ENCODE peak calls at places on chromosomes 2 and 18, in six cellular contexts. One of them, this sample, is unnamed.

GRCh38 chr2:234722176-234722575 is 225.3 kb upstream of the ARL4C start:
- DNase-seq in A549: no peak
- DNase-seq in endothelial cell of umbilical vein: no peak
- DNase-seq in HepG2: no peak
- DNase-seq in GM12878: no peak
- DNase-seq in K562: no peak
- DNase-seq in this sample: no peak

GRCh38 chr2:122706757-122707223 is 951.3 kb downstream of the TSN start:
- DNase-seq in A549: no peak
- DNase-seq in endothelial cell of umbilical vein: no peak
- DNase-seq in HepG2: no peak
- DNase-seq in GM12878: no peak
- DNase-seq in K562: no peak
- DNase-seq in this sample: peak

GRCh38 chr2:233058717-233059546 is 1.2 kb upstream of the INPP5D start:
- DNase-seq in A549: no peak
- DNase-seq in endothelial cell of umbilical vein: no peak
- DNase-seq in HepG2: no peak
- DNase-seq in GM12878: no peak
- DNase-seq in K562: no peak
- DNase-seq in this sample: peak

GRCh38 chr2:209579236-209579749 is 155.4 kb downstream of the MAP2 start:
- DNase-seq in A549: no peak
- DNase-seq in endothelial cell of umbilical vein: peak
- DNase-seq in HepG2: no peak
- DNase-seq in GM12878: no peak
- DNase-seq in K562: no peak
- DNase-seq in this sample: peak

GRCh38 chr2:18949871-18950597 is 360.7 kb upstream of the NT5C1B start:
- DNase-seq in A549: peak
- DNase-seq in endothelial cell of umbilical vein: no peak
- DNase-seq in HepG2: no peak
- DNase-seq in GM12878: no peak
- DNase-seq in K562: no peak
- DNase-seq in this sample: no peak

GRCh38 chr2:39181297-39181696 is 60.4 kb upstream of the SOS1 start:
- DNase-seq in A549: no peak
- DNase-seq in endothelial cell of umbilical vein: no peak
- DNase-seq in HepG2: peak
- DNase-seq in GM12878: no peak
- DNase-seq in K562: no peak
- DNase-seq in this sample: no peak

GRCh38 chr18:45399643-45400042 is 215.6 kb upstream of the SLC14A2 start:
- DNase-seq in A549: no peak
- DNase-seq in endothelial cell of umbilical vein: no peak
- DNase-seq in HepG2: no peak
- DNase-seq in GM12878: no peak
- DNase-seq in K562: no peak
- DNase-seq in this sample: no peak

GRCh38 chr18:21672868-21673267 is 31.7 kb downstream of the ABHD3 start:
- DNase-seq in A549: peak
- DNase-seq in endothelial cell of umbilical vein: peak
- DNase-seq in HepG2: peak
- DNase-seq in GM12878: no peak
- DNase-seq in K562: no peak
- DNase-seq in this sample: no peak

GRCh38 chr18:34947711-34948125 is 93.5 kb upstream of the MAPRE2 start:
- DNase-seq in A549: no peak
- DNase-seq in endothelial cell of umbilical vein: peak
- DNase-seq in HepG2: peak
- DNase-seq in GM12878: no peak
- DNase-seq in K562: peak
- DNase-seq in this sample: no peak

GRCh38 chr2:209591021-209591420 is 167.2 kb downstream of the MAP2 start:
- DNase-seq in A549: no peak
- DNase-seq in endothelial cell of umbilical vein: no peak
- DNase-seq in HepG2: no peak
- DNase-seq in GM12878: no peak
- DNase-seq in K562: no peak
- DNase-seq in this sample: no peak

GRCh38 chr2:137208361-137208973 is 443.1 kb downstream of the THSD7B start:
- DNase-seq in A549: no peak
- DNase-seq in endothelial cell of umbilical vein: no peak
- DNase-seq in HepG2: peak
- DNase-seq in GM12878: no peak
- DNase-seq in K562: no peak
- DNase-seq in this sample: no peak

GRCh38 chr2:69915050-69915945 is at the start of gene MXD1:
- DNase-seq in A549: no peak
- DNase-seq in endothelial cell of umbilical vein: no peak
- DNase-seq in HepG2: no peak
- DNase-seq in GM12878: no peak
- DNase-seq in K562: peak
- DNase-seq in this sample: peak

GRCh38 chr2:46735730-46736493 is 179.7 kb downstream of the MCFD2 start:
- DNase-seq in A549: no peak
- DNase-seq in endothelial cell of umbilical vein: no peak
- DNase-seq in HepG2: no peak
- DNase-seq in GM12878: no peak
- DNase-seq in K562: no peak
- DNase-seq in this sample: no peak

GRCh38 chr2:8312861-8313768 is 368.7 kb upstream of the ID2 start:
- DNase-seq in A549: no peak
- DNase-seq in endothelial cell of umbilical vein: no peak
- DNase-seq in HepG2: no peak
- DNase-seq in GM12878: peak
- DNase-seq in K562: peak
- DNase-seq in this sample: peak

GRCh38 chr2:105644174-105644980 is 100.3 kb upstream of the NCK2 start:
- DNase-seq in A549: no peak
- DNase-seq in endothelial cell of umbilical vein: no peak
- DNase-seq in HepG2: peak
- DNase-seq in GM12878: no peak
- DNase-seq in K562: no peak
- DNase-seq in this sample: no peak
- TF ChIP-seq MYC in A549: no peak
- TF ChIP-seq MYC in endothelial cell of umbilical vein: no peak
- TF ChIP-seq MYC in HepG2: no peak
- TF ChIP-seq MYC in GM12878: no peak
- TF ChIP-seq MYC in K562: no peak
- TF ChIP-seq MYC in this sample: no peak

DNA sequence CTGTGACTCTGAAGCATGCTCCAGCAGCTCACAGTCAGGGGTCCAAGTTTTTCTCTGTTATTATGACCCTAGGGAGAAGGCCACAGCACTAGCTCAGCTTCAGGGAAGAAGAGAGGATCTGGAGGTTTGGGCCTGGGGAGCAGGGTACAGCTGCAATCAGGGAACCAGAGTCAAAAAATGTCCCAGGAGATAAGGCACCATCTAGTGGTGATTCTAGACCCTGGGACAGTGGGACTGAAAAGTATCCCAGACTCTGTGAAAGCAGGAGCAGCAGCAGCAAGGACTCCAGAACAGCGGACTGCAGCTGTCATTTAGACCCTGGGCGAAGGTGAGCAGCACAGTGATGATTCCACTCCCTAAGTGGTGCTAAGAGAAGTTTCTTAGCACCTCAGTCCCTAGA is 278.4 kb upstream of the DDX18 start:
- DNase-seq in A549: no peak
- DNase-seq in endothelial cell of umbilical vein: no peak
- DNase-seq in HepG2: peak
- DNase-seq in GM12878: no peak
- DNase-seq in K562: no peak
- DNase-seq in this sample: peak
- TF ChIP-seq MYC in A549: no peak
- TF ChIP-seq MYC in endothelial cell of umbilical vein: no peak
- TF ChIP-seq MYC in HepG2: no peak
- TF ChIP-seq MYC in GM12878: no peak
- TF ChIP-seq MYC in K562: no peak
- TF ChIP-seq MYC in this sample: no peak

GRCh38 chr18:14974576-14974975 is 226.6 kb downstream of the ANKRD30B start:
- DNase-seq in A549: no peak
- DNase-seq in endothelial cell of umbilical vein: peak
- DNase-seq in HepG2: no peak
- DNase-seq in GM12878: no peak
- DNase-seq in K562: no peak
- DNase-seq in this sample: no peak
- TF ChIP-seq MYC in A549: no peak
- TF ChIP-seq MYC in endothelial cell of umbilical vein: no peak
- TF ChIP-seq MYC in HepG2: no peak
- TF ChIP-seq MYC in GM12878: no peak
- TF ChIP-seq MYC in K562: no peak
- TF ChIP-seq MYC in this sample: no peak

GRCh38 chr2:136025057-136025973 is 39.9 kb upstream of the DARS1 start:
- DNase-seq in A549: no peak
- DNase-seq in endothelial cell of umbilical vein: peak
- DNase-seq in HepG2: no peak
- DNase-seq in GM12878: no peak
- DNase-seq in K562: peak
- DNase-seq in this sample: no peak
- TF ChIP-seq MYC in A549: no peak
- TF ChIP-seq MYC in endothelial cell of umbilical vein: no peak
- TF ChIP-seq MYC in HepG2: no peak
- TF ChIP-seq MYC in GM12878: no peak
- TF ChIP-seq MYC in K562: no peak
- TF ChIP-seq MYC in this sample: no peak

GRCh38 chr2:229616433-229616832 is 97.9 kb downstream of the DNER start:
- DNase-seq in A549: no peak
- DNase-seq in endothelial cell of umbilical vein: no peak
- DNase-seq in HepG2: no peak
- DNase-seq in GM12878: no peak
- DNase-seq in K562: no peak
- DNase-seq in this sample: no peak

GRCh38 chr2:229610871-229611270 is 103.5 kb downstream of the DNER start:
- DNase-seq in A549: no peak
- DNase-seq in endothelial cell of umbilical vein: no peak
- DNase-seq in HepG2: no peak
- DNase-seq in GM12878: no peak
- DNase-seq in K562: no peak
- DNase-seq in this sample: no peak

GRCh38 chr2:229610359-229610758 is 104.0 kb downstream of the DNER start:
- DNase-seq in A549: no peak
- DNase-seq in endothelial cell of umbilical vein: no peak
- DNase-seq in HepG2: no peak
- DNase-seq in GM12878: no peak
- DNase-seq in K562: no peak
- DNase-seq in this sample: no peak

GRCh38 chr2:229612395-229612971 is 101.9 kb downstream of the DNER start:
- DNase-seq in A549: no peak
- DNase-seq in endothelial cell of umbilical vein: no peak
- DNase-seq in HepG2: no peak
- DNase-seq in GM12878: no peak
- DNase-seq in K562: no peak
- DNase-seq in this sample: no peak

DNA sequence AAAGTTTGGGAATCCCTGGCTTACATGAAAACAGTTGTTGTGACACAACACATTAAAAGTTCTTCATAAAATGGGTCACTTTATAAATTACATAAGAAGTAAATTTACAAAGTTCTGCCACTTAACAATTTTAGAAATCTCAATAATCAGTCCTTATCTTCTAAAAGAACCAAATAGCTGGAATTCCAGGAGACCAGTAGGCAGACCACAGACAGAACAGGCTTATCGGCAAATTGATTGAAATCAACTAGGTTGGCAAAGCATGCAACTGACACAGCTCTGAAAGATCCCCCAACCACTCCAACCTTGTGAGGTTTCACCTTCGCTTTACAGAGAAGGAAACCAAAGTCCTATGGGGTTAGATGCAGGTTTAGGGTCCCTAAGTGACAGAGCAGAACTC is 103.0 kb downstream of the DNER start:
- DNase-seq in A549: no peak
- DNase-seq in endothelial cell of umbilical vein: no peak
- DNase-seq in HepG2: no peak
- DNase-seq in GM12878: no peak
- DNase-seq in K562: no peak
- DNase-seq in this sample: no peak
- TF ChIP-seq MYC in A549: no peak
- TF ChIP-seq MYC in endothelial cell of umbilical vein: no peak
- TF ChIP-seq MYC in HepG2: no peak
- TF ChIP-seq MYC in GM12878: no peak
- TF ChIP-seq MYC in K562: no peak
- TF ChIP-seq MYC in this sample: no peak

DNA sequence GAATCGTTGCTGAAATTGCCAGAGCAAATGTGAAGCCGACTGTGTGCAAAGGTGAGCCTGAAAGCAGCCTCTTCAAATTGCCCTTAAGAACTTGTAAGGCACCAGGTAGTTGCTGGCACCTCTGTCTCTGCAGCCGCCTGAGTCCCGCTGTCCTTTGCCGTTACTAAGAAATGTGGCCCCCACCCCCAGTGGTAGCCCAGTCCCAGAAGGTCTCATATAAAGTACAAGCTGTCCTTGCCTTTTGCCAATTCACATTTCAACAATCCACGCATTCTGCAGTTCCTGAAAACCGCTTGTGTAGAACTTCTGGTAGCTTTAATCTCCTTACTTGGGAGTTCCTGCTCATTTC is 148.8 kb downstream of the CTIF start:
- DNase-seq in A549: no peak
- DNase-seq in endothelial cell of umbilical vein: no peak
- DNase-seq in HepG2: no peak
- DNase-seq in GM12878: no peak
- DNase-seq in K562: no peak
- DNase-seq in this sample: no peak
- TF ChIP-seq MYC in A549: no peak
- TF ChIP-seq MYC in endothelial cell of umbilical vein: no peak
- TF ChIP-seq MYC in HepG2: no peak
- TF ChIP-seq MYC in GM12878: no peak
- TF ChIP-seq MYC in K562: no peak
- TF ChIP-seq MYC in this sample: no peak

GRCh38 chr2:30747206-30747605 is 60.0 kb downstream of the CAPN13 start:
- DNase-seq in A549: no peak
- DNase-seq in endothelial cell of umbilical vein: no peak
- DNase-seq in HepG2: no peak
- DNase-seq in GM12878: no peak
- DNase-seq in K562: no peak
- DNase-seq in this sample: no peak
- TF ChIP-seq MYC in A549: no peak
- TF ChIP-seq MYC in endothelial cell of umbilical vein: no peak
- TF ChIP-seq MYC in HepG2: no peak
- TF ChIP-seq MYC in GM12878: no peak
- TF ChIP-seq MYC in K562: no peak
- TF ChIP-seq MYC in this sample: no peak